ENCODE peak calls at places on chromosomes 5 and 9, in five cellular contexts. I is activated naive CD8-positive, alpha-beta T cell treated with anti-CD3 and anti-CD28 coated beads, Interleukin-2, amount 10 ng/mL, durations not matched to agents 7 days and 5 days; Z is Right ventricle myocardium superior; Y is B cell; L is activated CD8-positive, alpha-beta memory T cell treated with anti-CD3 and anti-CD28 coated beads, Interleukin-2, amount 10 ng/mL, durations not matched to agents 7 days and 5 days. R is an unnamed sample.

GRCh38 chr9:136537896-136538598 is 7.8 kb downstream of the NOTCH1 start:
- ATAC-seq in I (no peak), Z (no peak), Y (no peak), L (no peak), R (no peak)

GRCh38 chr5:133524597-133524996 is 87.7 kb downstream of the FSTL4 start:
- ATAC-seq in I (no peak), Z (no peak), Y (no peak), L (no peak), R (no peak)

GRCh38 chr5:173866249-173867172 is 21.6 kb upstream of the CPEB4 start:
- ATAC-seq in I (no peak), Z (peak; percentile 65), Y (no peak), L (no peak), R (peak; percentile 49)

GRCh38 chr5:76710991-76711390 is 4.9 kb upstream of the F2R start:
- ATAC-seq in I (no peak), Z (no peak), Y (no peak), L (peak; percentile 8), R (no peak)

GRCh38 chr5:149195962-149196361 is 54.7 kb downstream of the ABLIM3 start:
- ATAC-seq in I (no peak), Z (no peak), Y (no peak), L (no peak), R (no peak)

GRCh38 chr5:169637856-169638190 is 748 bp downstream of the DOCK2 start:
- ATAC-seq in I (peak; percentile 71), Z (peak; percentile 58), Y (peak; percentile 46), L (peak; percentile 76), R (peak; percentile 10)

GRCh38 chr9:111852291-111852690 is 44.3 kb upstream of the UGCG start:
- ATAC-seq in I (no peak), Z (no peak), Y (no peak), L (no peak), R (no peak)

GRCh38 chr9:21080793-21081192 is 3.1 kb upstream of the IFNB1 start:
- ATAC-seq in I (peak; percentile 55), Z (no peak), Y (no peak), L (no peak), R (no peak)

R was measured in gastroesophageal sphincter.